ENCODE peak calls at places on chromosomes 16 and 17, in eight cellular contexts. G, W, Q, U, Z, V, J and R are unnamed samples.

GRCh38 chr17:11643851-11644250 is 45.6 kb downstream of the DNAH9 start:
- DNase-seq in U (no peak), G (no peak), Q (no peak), Z (no peak), J (no peak), V (no peak), W (no peak), R (no peak)

GRCh38 chr16:57834936-57835335 is 32.6 kb upstream of the KIFC3 start:
- DNase-seq in U (no peak), G (no peak), W (peak; percentile 58), Z (no peak), Q (no peak), V (no peak), J (no peak), R (no peak)

GRCh38 chr16:77433146-77433545 is 1.7 kb downstream of the ADAMTS18 start:
- DNase-seq in W (no peak), Z (no peak), J (no peak), V (no peak), G (no peak), Q (no peak), U (no peak), R (no peak)

GRCh38 chr16:66085651-66086050 is 280.8 kb upstream of the CDH5 start:
- DNase-seq in J (no peak), V (no peak), W (no peak), U (no peak), Q (no peak), G (no peak), Z (no peak), R (no peak)

GRCh38 chr16:21523411-21524067 is 75.8 kb upstream of the METTL9 start:
- DNase-seq in Q (no peak), Z (no peak), W (no peak), V (no peak), U (no peak), J (no peak), G (no peak), R (no peak)

GRCh38 chr16:47866431-47866830 is 289.4 kb downstream of the ABCC12 start:
- DNase-seq in G (no peak), W (no peak), J (no peak), Q (no peak), Z (no peak), V (no peak), U (no peak), R (no peak)

GRCh38 chr17:29645516-29646051 is 22.9 kb upstream of the CORO6 start:
- DNase-seq in U (no peak), Q (no peak), J (no peak), W (no peak), V (no peak), Z (no peak), G (no peak), R (no peak)

GRCh38 chr16:85395913-85396878 is 216.9 kb upstream of the GSE1 start:
- DNase-seq in W (no peak), U (no peak), Q (no peak), V (no peak), J (peak; percentile 33), Z (no peak), G (no peak), R (no peak)

GRCh38 chr17:28724500-28725165 is 1.4 kb downstream of the TLCD1 start:
- DNase-seq in G (no peak), Z (peak; percentile 33), W (no peak), U (no peak), V (no peak), J (no peak), Q (no peak), R (no peak)

GRCh38 chr17:7631398-7632380 is 1.8 kb downstream of the SHBG start:
- DNase-seq in U (no peak), Z (no peak), J (no peak), W (no peak), G (no peak), V (no peak), Q (no peak), R (no peak)

GRCh38 chr17:80872999-80873951 is 118.4 kb upstream of the CHMP6 start:
- DNase-seq in Q (no peak), U (no peak), W (peak; percentile 47), G (peak; percentile 63), Z (no peak), V (no peak), J (peak; percentile 6), R (no peak)

GRCh38 chr17:27660436-27660835 is 29.4 kb downstream of the LGALS9 start:
- DNase-seq in V (no peak), J (no peak), Q (no peak), G (no peak), Z (no peak), W (no peak), U (no peak), R (no peak)

GRCh38 chr17:78802459-78802858 is 20.4 kb upstream of the CYTH1 start:
- DNase-seq in G (no peak), U (no peak), V (no peak), Z (no peak), J (no peak), Q (no peak), W (no peak), R (no peak)

GRCh38 chr17:40582328-40582901 is 17.1 kb upstream of the CCR7 start:
- DNase-seq in G (no peak), U (no peak), Z (peak; percentile 88), J (no peak), Q (no peak), V (no peak), W (no peak), R (no peak)

GRCh38 chr17:4544135-4544651 is 11.0 kb downstream of the MYBBP1A start:
- DNase-seq in Z (no peak), Q (no peak), U (no peak), W (no peak), G (no peak), V (no peak), J (no peak), R (no peak)

GRCh38 chr16:87227651-87228015 is 89.6 kb downstream of the C16orf95 start:
- DNase-seq in U (no peak), Z (no peak), Q (no peak), W (no peak), J (no peak), G (peak; percentile 17), V (no peak), R (no peak)

GRCh38 chr16:57094911-57095310 is 2.5 kb downstream of the CPNE2 start:
- DNase-seq in Z (no peak), Q (no peak), W (no peak), V (no peak), J (no peak), G (no peak), U (no peak), R (no peak)

GRCh38 chr17:34892864-34893263 is 68.4 kb downstream of the CCT6B start:
- DNase-seq in J (no peak), W (no peak), Z (peak; percentile 8), Q (no peak), U (no peak), G (no peak), V (no peak), R (no peak)

GRCh38 chr17:67044940-67045339 is 586 bp downstream of the CACNG1 start:
- DNase-seq in G (no peak), U (no peak), W (no peak), Q (no peak), J (no peak), V (no peak), Z (no peak), R (no peak)

GRCh38 chr17:82772026-82772425 is 20.2 kb downstream of the TBCD start:
- DNase-seq in V (no peak), J (no peak), U (no peak), W (peak; percentile 17), G (no peak), Q (no peak), Z (peak; percentile 51), R (no peak)

GRCh38 chr16:5490499-5490898 is 392.9 kb upstream of the EEF2KMT start:
- DNase-seq in Z (peak; percentile 40), W (peak; percentile 5), J (no peak), G (no peak), V (peak; percentile 18), U (peak; percentile 3), Q (no peak), R (no peak)

GRCh38 chr17:17084317-17084835 is 42.1 kb downstream of the MPRIP start:
- DNase-seq in V (no peak), J (peak; percentile 4), U (no peak), G (no peak), W (no peak), Q (no peak), Z (no peak), R (no peak)

GRCh38 chr17:74353446-74354060 is 8.1 kb downstream of the BTBD17 start:
- DNase-seq in Q (no peak), W (no peak), V (no peak), Z (no peak), U (no peak), J (no peak), G (no peak), R (no peak)

GRCh38 chr16:8893976-8894690 is 12.0 kb downstream of the LITAFD start:
- DNase-seq in W (no peak), Q (no peak), Z (no peak), J (no peak), G (no peak), V (no peak), U (no peak), R (no peak)

GRCh38 chr17:81337449-81337848 is 42.3 kb upstream of the SLC38A10 start:
- DNase-seq in Q (no peak), J (peak; percentile 87), V (no peak), U (no peak), Z (no peak), W (no peak), G (no peak), R (no peak)

GRCh38 chr17:77233635-77234334 is 93.0 kb downstream of the SEC14L1 start:
- DNase-seq in U (no peak), Q (peak; percentile 45), G (no peak), W (peak; percentile 52), Z (peak; percentile 20), V (no peak), J (no peak), R (peak; percentile 14)

GRCh38 chr17:41100081-41100480 is 1.9 kb downstream of the KRTAP4-16 start:
- DNase-seq in Z (no peak), U (no peak), Q (no peak), G (no peak), V (no peak), J (no peak), W (no peak), R (no peak)

GRCh38 chr17:80647746-80648145 is 103.1 kb downstream of the RPTOR start:
- DNase-seq in G (no peak), Q (peak; percentile 84), U (no peak), J (no peak), Z (peak; percentile 62), W (peak; percentile 90), V (no peak), R (no peak)